ENCODE peak calls at places on chromosomes 13 and 19, in six cellular contexts. One of them, this sample, is unnamed.

GRCh38 chr19:2888739-2889224 is 11.9 kb upstream of the ZNF57 start:
- DNase-seq in K562: no peak
- DNase-seq in GM12878: no peak
- DNase-seq in A549: no peak
- DNase-seq in IMR-90: no peak
- DNase-seq in HepG2: no peak
- DNase-seq in this sample: no peak

GRCh38 chr19:55224038-55224665 is 4.4 kb downstream of the TMEM86B start:
- DNase-seq in A549: no peak
- DNase-seq in IMR-90: no peak
- DNase-seq in K562: no peak
- DNase-seq in HepG2: no peak
- DNase-seq in GM12878: no peak
- DNase-seq in this sample: no peak

GRCh38 chr13:64855506-64855905 is 2374.6 kb downstream of the PCDH9 start:
- DNase-seq in A549: no peak
- DNase-seq in HepG2: no peak
- DNase-seq in IMR-90: peak
- DNase-seq in GM12878: no peak
- DNase-seq in K562: no peak
- DNase-seq in this sample: no peak

GRCh38 chr13:98960331-98961203 is 17.3 kb downstream of the DOCK9 start:
- DNase-seq in IMR-90: no peak
- DNase-seq in GM12878: no peak
- DNase-seq in K562: no peak
- DNase-seq in HepG2: no peak
- DNase-seq in A549: no peak
- DNase-seq in this sample: no peak

GRCh38 chr13:66922444-66922843 is 307.7 kb downstream of the PCDH9 start:
- DNase-seq in A549: no peak
- DNase-seq in K562: no peak
- DNase-seq in HepG2: no peak
- DNase-seq in IMR-90: no peak
- DNase-seq in GM12878: no peak
- DNase-seq in this sample: no peak

GRCh38 chr19:31280266-31281006 is 68.8 kb downstream of the TSHZ3 start:
- DNase-seq in IMR-90: no peak
- DNase-seq in K562: no peak
- DNase-seq in HepG2: no peak
- DNase-seq in A549: no peak
- DNase-seq in GM12878: no peak
- DNase-seq in this sample: no peak

GRCh38 chr13:40316301-40316700 is 350.1 kb downstream of the FOXO1 start:
- DNase-seq in K562: no peak
- DNase-seq in GM12878: no peak
- DNase-seq in A549: no peak
- DNase-seq in HepG2: no peak
- DNase-seq in IMR-90: no peak
- DNase-seq in this sample: no peak

GRCh38 chr19:3982701-3983541 is 2.3 kb downstream of the EEF2 start:
- DNase-seq in A549: no peak
- DNase-seq in K562: no peak
- DNase-seq in IMR-90: peak
- DNase-seq in GM12878: no peak
- DNase-seq in HepG2: peak
- DNase-seq in this sample: no peak

GRCh38 chr13:43279696-43280095 is 256.3 kb downstream of the DNAJC15 start:
- DNase-seq in A549: no peak
- DNase-seq in K562: no peak
- DNase-seq in IMR-90: no peak
- DNase-seq in HepG2: no peak
- DNase-seq in GM12878: no peak
- DNase-seq in this sample: no peak

GRCh38 chr13:97275265-97275664 is 53.1 kb downstream of the MBNL2 start:
- DNase-seq in A549: no peak
- DNase-seq in GM12878: no peak
- DNase-seq in K562: no peak
- DNase-seq in IMR-90: peak
- DNase-seq in HepG2: peak
- DNase-seq in this sample: no peak

GRCh38 chr19:35756373-35757230 is at the start of gene HSPB6:
- DNase-seq in GM12878: no peak
- DNase-seq in K562: no peak
- DNase-seq in HepG2: no peak
- DNase-seq in A549: no peak
- DNase-seq in IMR-90: peak
- DNase-seq in this sample: no peak

GRCh38 chr19:14381689-14382474 is 638 bp downstream of the ADGRE5 start:
- DNase-seq in K562: peak
- DNase-seq in A549: no peak
- DNase-seq in GM12878: no peak
- DNase-seq in IMR-90: peak
- DNase-seq in HepG2: no peak
- DNase-seq in this sample: no peak

GRCh38 chr13:114076329-114076761 is 56.1 kb downstream of the RASA3 start:
- DNase-seq in GM12878: no peak
- DNase-seq in A549: no peak
- DNase-seq in K562: no peak
- DNase-seq in IMR-90: no peak
- DNase-seq in HepG2: no peak
- DNase-seq in this sample: no peak

GRCh38 chr19:34645551-34645950 is 31.4 kb downstream of the SCGB2B2 start:
- DNase-seq in A549: no peak
- DNase-seq in K562: no peak
- DNase-seq in IMR-90: no peak
- DNase-seq in HepG2: no peak
- DNase-seq in GM12878: no peak
- DNase-seq in this sample: no peak

GRCh38 chr19:38073806-38074685 is 150.0 kb downstream of the DPF1 start:
- DNase-seq in IMR-90: peak
- DNase-seq in GM12878: no peak
- DNase-seq in K562: no peak
- DNase-seq in A549: no peak
- DNase-seq in HepG2: peak
- DNase-seq in this sample: no peak

GRCh38 chr13:26585136-26585535 is 27.7 kb downstream of the WASF3 start:
- DNase-seq in GM12878: no peak
- DNase-seq in HepG2: no peak
- DNase-seq in A549: no peak
- DNase-seq in K562: no peak
- DNase-seq in IMR-90: peak
- DNase-seq in this sample: no peak

GRCh38 chr13:43286769-43287168 is 263.4 kb downstream of the DNAJC15 start:
- DNase-seq in IMR-90: no peak
- DNase-seq in K562: no peak
- DNase-seq in A549: no peak
- DNase-seq in GM12878: no peak
- DNase-seq in HepG2: no peak
- DNase-seq in this sample: no peak

GRCh38 chr13:44259045-44260042 is 114.3 kb upstream of the SERP2 start:
- DNase-seq in IMR-90: peak
- DNase-seq in A549: no peak
- DNase-seq in GM12878: peak
- DNase-seq in K562: peak
- DNase-seq in HepG2: no peak
- DNase-seq in this sample: no peak

GRCh38 chr19:53130506-53130905 is 2.2 kb downstream of the ZNF415 start:
- DNase-seq in IMR-90: no peak
- DNase-seq in GM12878: no peak
- DNase-seq in A549: no peak
- DNase-seq in HepG2: no peak
- DNase-seq in K562: no peak
- DNase-seq in this sample: no peak

GRCh38 chr13:111006508-111007031 is 91.7 kb upstream of the ANKRD10 start:
- DNase-seq in HepG2: no peak
- DNase-seq in A549: no peak
- DNase-seq in IMR-90: peak
- DNase-seq in GM12878: no peak
- DNase-seq in K562: peak
- DNase-seq in this sample: peak

GRCh38 chr13:29279859-29280258 is 315.6 kb downstream of the SLC7A1 start:
- DNase-seq in A549: no peak
- DNase-seq in GM12878: no peak
- DNase-seq in K562: no peak
- DNase-seq in IMR-90: no peak
- DNase-seq in HepG2: no peak
- DNase-seq in this sample: no peak

GRCh38 chr13:38045278-38046048 is 175.9 kb upstream of the TRPC4 start:
- DNase-seq in A549: no peak
- DNase-seq in K562: peak
- DNase-seq in IMR-90: peak
- DNase-seq in HepG2: peak
- DNase-seq in GM12878: no peak
- DNase-seq in this sample: peak

GRCh38 chr13:112060899-112061366 is 6.0 kb upstream of the SOX1 start:
- DNase-seq in K562: no peak
- DNase-seq in A549: no peak
- DNase-seq in GM12878: no peak
- DNase-seq in HepG2: no peak
- DNase-seq in IMR-90: no peak
- DNase-seq in this sample: no peak

GRCh38 chr19:2902590-2903218 is 2.0 kb downstream of the ZNF57 start:
- DNase-seq in GM12878: no peak
- DNase-seq in K562: no peak
- DNase-seq in HepG2: peak
- DNase-seq in IMR-90: no peak
- DNase-seq in A549: no peak
- DNase-seq in this sample: no peak

GRCh38 chr13:113946409-113947181 is 27.3 kb downstream of the C13orf46 start:
- DNase-seq in GM12878: no peak
- DNase-seq in K562: no peak
- DNase-seq in HepG2: no peak
- DNase-seq in A549: no peak
- DNase-seq in IMR-90: no peak
- DNase-seq in this sample: no peak

GRCh38 chr13:106349080-106349841 is 186.2 kb downstream of the EFNB2 start:
- DNase-seq in K562: no peak
- DNase-seq in IMR-90: peak
- DNase-seq in HepG2: no peak
- DNase-seq in GM12878: no peak
- DNase-seq in A549: no peak
- DNase-seq in this sample: peak

GRCh38 chr13:110010433-110011135 is 224.2 kb upstream of the IRS2 start:
- DNase-seq in HepG2: no peak
- DNase-seq in GM12878: no peak
- DNase-seq in A549: no peak
- DNase-seq in K562: no peak
- DNase-seq in IMR-90: peak
- DNase-seq in this sample: no peak

DNA sequence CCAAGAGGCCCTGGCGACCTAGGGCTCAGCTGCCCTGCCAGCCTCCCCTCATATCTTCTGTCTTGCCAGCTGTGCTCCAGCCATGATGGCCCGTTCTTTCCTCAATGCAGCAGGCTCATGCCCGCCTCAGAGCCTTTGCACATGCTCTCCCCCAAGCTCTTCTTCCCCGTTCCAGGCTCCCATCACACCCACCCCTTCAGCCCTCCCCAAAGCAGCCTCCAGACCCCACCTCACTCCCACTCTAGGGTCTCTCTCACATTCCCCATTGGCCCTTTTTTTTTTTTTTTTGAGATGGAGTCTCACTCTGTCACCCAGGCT is 29.9 kb upstream of the ATP1A3 start:
- DNase-seq in GM12878: no peak
- DNase-seq in K562: no peak
- DNase-seq in HepG2: no peak
- DNase-seq in IMR-90: no peak
- DNase-seq in A549: no peak
- DNase-seq in this sample: no peak
- TF ChIP-seq BHLHE40 in GM12878: no peak
- TF ChIP-seq BHLHE40 in K562: no peak
- TF ChIP-seq BHLHE40 in HepG2: no peak
- TF ChIP-seq BHLHE40 in IMR-90: no peak
- TF ChIP-seq BHLHE40 in A549: no peak
- TF ChIP-seq BHLHE40 in this sample: no peak

GRCh38 chr19:5534787-5535586 is 32.8 kb downstream of the TINCR start:
- DNase-seq in HepG2: no peak
- DNase-seq in K562: peak
- DNase-seq in IMR-90: peak
- DNase-seq in GM12878: no peak
- DNase-seq in A549: no peak
- DNase-seq in this sample: peak

GRCh38 chr19:5539431-5539833 is 28.3 kb downstream of the TINCR start:
- DNase-seq in IMR-90: no peak
- DNase-seq in A549: no peak
- DNase-seq in K562: no peak
- DNase-seq in GM12878: no peak
- DNase-seq in HepG2: no peak
- DNase-seq in this sample: no peak

GRCh38 chr19:5537870-5538269 is 29.9 kb downstream of the TINCR start:
- DNase-seq in GM12878: no peak
- DNase-seq in K562: no peak
- DNase-seq in IMR-90: no peak
- DNase-seq in HepG2: no peak
- DNase-seq in A549: no peak
- DNase-seq in this sample: no peak

GRCh38 chr19:5533257-5533656 is 34.5 kb downstream of the TINCR start:
- DNase-seq in HepG2: no peak
- DNase-seq in A549: no peak
- DNase-seq in K562: no peak
- DNase-seq in IMR-90: no peak
- DNase-seq in GM12878: no peak
- DNase-seq in this sample: no peak

GRCh38 chr19:5536337-5536894 is 31.3 kb downstream of the TINCR start:
- DNase-seq in HepG2: no peak
- DNase-seq in GM12878: no peak
- DNase-seq in A549: peak
- DNase-seq in K562: no peak
- DNase-seq in IMR-90: peak
- DNase-seq in this sample: peak
- TF ChIP-seq BHLHE40 in HepG2: no peak
- TF ChIP-seq BHLHE40 in GM12878: no peak
- TF ChIP-seq BHLHE40 in A549: no peak
- TF ChIP-seq BHLHE40 in K562: no peak
- TF ChIP-seq BHLHE40 in IMR-90: no peak
- TF ChIP-seq BHLHE40 in this sample: no peak

GRCh38 chr19:628168-628567 is 5.2 kb downstream of the POLRMT start:
- DNase-seq in HepG2: no peak
- DNase-seq in IMR-90: no peak
- DNase-seq in K562: no peak
- DNase-seq in A549: no peak
- DNase-seq in GM12878: no peak
- DNase-seq in this sample: no peak
- TF ChIP-seq BHLHE40 in HepG2: no peak
- TF ChIP-seq BHLHE40 in IMR-90: no peak
- TF ChIP-seq BHLHE40 in K562: no peak
- TF ChIP-seq BHLHE40 in A549: no peak
- TF ChIP-seq BHLHE40 in GM12878: no peak
- TF ChIP-seq BHLHE40 in this sample: no peak

DNA sequence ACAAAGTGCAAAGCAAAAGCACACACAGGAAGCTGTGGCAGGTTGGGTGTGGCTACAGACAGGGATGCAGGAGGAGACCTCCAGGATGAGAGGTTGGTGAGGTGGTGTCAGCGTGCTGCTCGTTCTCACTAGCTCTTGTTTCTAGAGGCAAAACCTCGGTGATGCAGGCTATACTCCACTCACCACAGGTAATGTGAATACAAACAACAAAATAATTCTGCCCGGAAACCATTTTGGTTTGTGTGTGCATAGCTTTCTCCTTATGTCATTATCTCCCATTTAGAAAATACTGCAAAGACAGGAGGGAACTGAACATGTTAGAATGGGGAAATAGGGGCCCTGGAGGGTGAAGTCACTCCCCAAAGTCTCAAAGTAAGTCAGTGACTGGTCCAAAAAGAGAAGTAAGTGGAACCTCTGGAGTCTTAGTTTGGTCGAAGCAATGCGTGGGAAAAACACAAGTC is 9.4 kb downstream of the LCP1 start:
- DNase-seq in K562: no peak
- DNase-seq in HepG2: no peak
- DNase-seq in A549: no peak
- DNase-seq in GM12878: no peak
- DNase-seq in IMR-90: no peak
- DNase-seq in this sample: no peak
- TF ChIP-seq BHLHE40 in K562: no peak
- TF ChIP-seq BHLHE40 in HepG2: no peak
- TF ChIP-seq BHLHE40 in A549: no peak
- TF ChIP-seq BHLHE40 in GM12878: no peak
- TF ChIP-seq BHLHE40 in IMR-90: no peak
- TF ChIP-seq BHLHE40 in this sample: no peak

This sample was measured in HEK293T.